ENCODE peak calls at places on chromosomes 16 and 17, in nine cellular contexts. O is neuronal stem cell; V is PC-3; J is lung; E is IMR-90; Z is CD8-positive, alpha-beta memory T cell; W is psoas muscle; X is SJCRH30; P is body of pancreas. G is an unnamed sample.

GRCh38 chr16:14004719-14005315 is 66.3 kb upstream of the MRTFB start:
- DNase-seq in W (peak; percentile 51), P (no peak), Z (no peak), E (no peak), O (no peak), V (no peak), X (peak; percentile 34), J (no peak), G (no peak)

GRCh38 chr16:19883296-19883951 is 1.2 kb downstream of the GPRC5B start:
- DNase-seq in P (peak; percentile 21), O (no peak), X (peak; percentile 59), E (peak; percentile 25), J (no peak), Z (no peak), W (peak; percentile 77), V (no peak), G (peak; percentile 87)

GRCh38 chr17:14775761-14776492 is 475.0 kb downstream of the HS3ST3B1 start:
- DNase-seq in X (peak; percentile 58), O (no peak), J (no peak), V (no peak), Z (no peak), W (no peak), E (no peak), P (no peak), G (no peak)

GRCh38 chr16:3922241-3922640 is 41.7 kb upstream of the CREBBP start:
- DNase-seq in J (no peak), E (no peak), O (no peak), P (no peak), V (no peak), Z (no peak), W (no peak), X (no peak), G (no peak)

GRCh38 chr16:75695708-75696107 is 5.6 kb downstream of the DUXB start:
- DNase-seq in O (no peak), X (no peak), E (no peak), Z (no peak), P (no peak), V (no peak), J (no peak), W (no peak), G (peak; percentile 52)

GRCh38 chr16:89066746-89067145 is 26.9 kb upstream of the ACSF3 start:
- DNase-seq in Z (no peak), E (no peak), X (no peak), P (no peak), O (no peak), V (no peak), W (no peak), J (no peak), G (no peak)

GRCh38 chr16:70767377-70768204 is 33.4 kb downstream of the VAC14 start:
- DNase-seq in V (peak; percentile 52), X (no peak), J (no peak), E (no peak), Z (no peak), P (no peak), W (no peak), O (no peak), G (no peak)

GRCh38 chr17:63440127-63440769 is 5.9 kb downstream of the CYB561 start:
- DNase-seq in O (no peak), P (no peak), W (no peak), E (no peak), Z (peak; percentile 39), J (no peak), V (no peak), X (no peak), G (peak; percentile 78)

GRCh38 chr17:61461967-61462733 is 9.9 kb downstream of the TBX4 start:
- DNase-seq in Z (no peak), X (no peak), E (no peak), W (no peak), O (no peak), J (no peak), V (peak; percentile 20), P (no peak), G (peak; percentile 82)

GRCh38 chr17:61464121-61464905 is 12.1 kb downstream of the TBX4 start:
- DNase-seq in P (no peak), O (no peak), W (no peak), X (no peak), Z (no peak), J (no peak), V (no peak), E (no peak), G (peak; percentile 68)

GRCh38 chr17:61461586-61461966 is 9.4 kb downstream of the TBX4 start:
- DNase-seq in E (no peak), J (no peak), P (no peak), Z (no peak), W (no peak), X (no peak), V (no peak), O (no peak), G (no peak)

GRCh38 chr17:61462734-61463067 is 10.5 kb downstream of the TBX4 start:
- DNase-seq in W (no peak), X (no peak), O (no peak), Z (no peak), V (no peak), P (no peak), J (no peak), E (no peak), G (no peak)

GRCh38 chr17:61463068-61463980 is 11.1 kb downstream of the TBX4 start:
- DNase-seq in X (peak; percentile 58), E (no peak), W (peak; percentile 36), P (no peak), J (no peak), O (no peak), V (no peak), Z (no peak), G (peak; percentile 83)
- H3K4me3 ChIP-seq in X (no peak overlapping the region), E (no peak overlapping the region), W (no peak overlapping the region), P (no peak overlapping the region), J (no peak overlapping the region), O (no peak overlapping the region), V (no peak overlapping the region), Z (no peak overlapping the region), G (no peak overlapping the region)

GRCh38 chr17:17782425-17783120 is 54.2 kb downstream of the SREBF1 start:
- DNase-seq in O (peak; percentile 57), E (no peak), V (peak; percentile 16), P (no peak), J (no peak), Z (no peak), W (no peak), X (peak; percentile 94), G (peak; percentile 90)

GRCh38 chr17:17783121-17783824 is 53.5 kb downstream of the SREBF1 start:
- DNase-seq in E (no peak), V (peak; percentile 57), W (peak; percentile 85), Z (peak; percentile 53), X (peak; percentile 98), O (peak; percentile 81), P (peak; percentile 80), J (peak; percentile 64), G (peak; percentile 95)

GRCh38 chr17:17779015-17779611 is 57.7 kb downstream of the SREBF1 start:
- DNase-seq in X (no peak), O (no peak), P (no peak), Z (no peak), W (peak; percentile 65), E (no peak), V (no peak), J (no peak), G (no peak)

GRCh38 chr17:17781591-17782424 is 55.0 kb downstream of the SREBF1 start:
- DNase-seq in X (peak; percentile 97), E (peak; percentile 52), O (peak; percentile 47), P (peak; percentile 74), V (peak; percentile 45), W (peak; percentile 92), J (peak; percentile 58), Z (peak; percentile 17), G (peak; percentile 91)

DNA sequence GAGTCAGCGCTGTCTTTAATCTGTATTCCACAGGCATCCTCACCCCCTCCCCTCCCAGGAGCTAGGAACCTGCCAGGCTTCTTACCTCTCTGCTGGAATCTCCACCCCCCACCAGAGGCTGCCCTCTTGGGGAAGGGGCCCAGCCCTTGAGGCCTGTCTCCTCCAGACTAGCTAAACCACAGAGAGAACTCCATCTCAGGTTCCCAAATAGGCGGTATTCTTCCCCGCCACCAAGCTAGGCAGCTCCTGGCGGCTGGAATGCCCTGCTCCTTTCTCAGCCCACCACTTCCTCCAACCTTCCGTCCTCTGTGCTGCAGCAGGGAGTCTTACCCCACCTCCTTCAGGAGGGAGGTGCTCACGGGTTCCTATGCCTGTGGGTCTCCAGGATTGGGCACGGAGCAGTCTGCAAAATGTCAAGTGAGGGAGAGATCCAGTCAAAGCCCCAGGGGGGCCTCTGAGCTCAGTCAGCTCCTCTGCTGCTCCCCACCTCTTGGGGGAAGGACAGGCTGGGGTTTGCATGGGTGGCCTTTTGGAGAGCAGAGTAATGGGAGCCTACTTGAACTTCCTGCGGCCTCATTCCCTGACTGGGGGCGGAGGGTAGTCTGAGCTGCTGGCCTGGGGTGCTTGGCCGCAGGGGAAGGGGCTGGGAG is 55.7 kb downstream of the SREBF1 start:
- DNase-seq in W (peak; percentile 38), E (peak; percentile 65), X (peak; percentile 95), V (peak; percentile 39), P (no peak), J (no peak), O (peak; percentile 68), Z (no peak), G (peak; percentile 97)
- H3K27me3 ChIP-seq in W (no peaks in the 10 kb centered on the region), E (no peaks in the 10 kb centered on the region), X (no peaks in the 10 kb centered on the region), V (no peaks in the 10 kb centered on the region), P (no peaks in the 10 kb centered on the region), J (no peaks in the 10 kb centered on the region), O (peaks cover 2% of the 10 kb centered on the region), Z (no peaks in the 10 kb centered on the region), G (no peaks in the 10 kb centered on the region)

DNA sequence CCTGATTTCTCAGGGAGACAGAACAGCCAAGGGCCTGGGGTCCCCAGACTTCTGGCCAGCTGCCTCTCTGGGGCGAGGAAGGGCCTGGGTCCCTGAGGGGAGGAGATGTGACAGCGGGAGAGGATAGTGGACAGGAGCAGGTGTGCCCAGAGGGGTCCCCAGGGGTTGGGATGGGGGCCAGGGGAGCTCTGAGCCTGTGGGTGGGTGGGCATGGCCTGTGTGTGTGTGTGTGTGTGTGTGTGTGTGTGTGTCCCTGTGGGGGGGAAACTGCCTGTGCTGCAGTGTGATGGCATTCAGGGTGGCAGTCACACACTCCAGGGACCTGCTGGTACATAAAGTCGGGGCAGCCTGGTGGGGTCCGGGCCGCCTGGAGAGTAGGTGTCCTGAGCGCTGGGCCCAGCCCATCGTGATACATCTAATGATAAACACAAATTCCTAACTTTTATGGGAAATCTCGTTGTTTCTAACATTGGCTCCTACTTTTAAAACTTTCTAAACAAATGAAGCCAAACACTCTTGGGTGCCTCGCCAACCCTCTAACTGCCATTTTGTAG is 1.4 kb downstream of the ITGB4 start:
- DNase-seq in E (no peak), J (no peak), P (no peak), O (no peak), W (no peak), Z (no peak), X (no peak), V (no peak), G (no peak)
- H3K27ac ChIP-seq in E (no peak overlapping the region), J (peak overlapping the region; percentile 82), P (peak overlapping the region; percentile 88), O (no peak overlapping the region), W (no peak overlapping the region), Z (no peak overlapping the region), X (no peak overlapping the region), V (peak overlapping the region; percentile 39), G (no peak overlapping the region)

DNA sequence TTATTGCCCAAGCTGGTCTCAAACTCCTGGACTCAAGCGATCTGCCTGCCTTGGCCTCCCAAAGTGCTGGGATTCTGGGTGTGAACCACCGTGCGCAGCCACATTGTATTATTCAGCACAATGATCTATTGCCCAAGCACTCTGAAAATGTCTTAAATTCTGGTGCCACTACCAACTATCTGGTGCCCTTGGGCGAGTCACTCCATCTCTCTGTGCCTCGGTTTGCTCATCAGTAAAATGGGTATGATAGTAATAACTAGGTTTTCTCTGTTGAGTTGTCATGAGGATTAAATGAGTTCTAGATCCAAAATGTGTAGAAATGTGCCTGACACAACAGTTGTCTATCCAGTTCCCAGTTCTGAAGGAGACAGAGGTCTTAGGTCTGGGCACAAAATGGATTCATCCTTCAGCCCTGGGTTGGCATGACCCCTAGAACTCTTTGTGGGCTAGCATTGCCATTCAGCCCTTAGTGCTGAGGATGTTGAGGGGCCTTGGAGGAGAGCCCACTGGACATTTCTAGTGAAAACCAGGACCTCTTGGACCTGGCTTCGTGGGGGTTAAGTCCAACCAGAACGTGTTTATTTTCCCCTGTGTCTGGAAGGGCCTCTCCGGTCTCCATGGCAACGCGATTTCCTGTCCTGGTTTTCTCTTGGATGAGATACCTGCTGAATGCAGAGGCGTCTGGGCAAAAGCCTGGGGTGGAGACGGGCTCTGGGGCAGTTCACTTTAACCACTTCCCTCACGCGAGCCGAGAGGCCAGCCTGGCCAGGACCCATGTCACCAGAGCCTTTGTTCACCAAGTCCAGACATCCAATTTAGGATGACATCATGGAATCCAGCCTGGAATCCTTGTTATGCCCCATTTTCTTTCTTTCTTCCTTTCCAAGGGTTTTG is 43.7 kb upstream of the TNRC6A start:
- DNase-seq in V (peak; percentile 17), J (no peak), W (peak; percentile 72), P (peak; percentile 76), O (peak; percentile 39), E (peak; percentile 82), Z (no peak), X (peak; percentile 22), G (peak; percentile 82)
- H3K4me3 ChIP-seq in V (no peak overlapping the region), J (no peak overlapping the region), W (no peak overlapping the region), P (no peak overlapping the region), O (no peak overlapping the region), E (no peak overlapping the region), Z (no peak overlapping the region), X (no peak overlapping the region), G (no peak overlapping the region)

G was measured in endodermal cell.